ENCODE peak calls at places on chromosomes 6 and 20, in eight cellular contexts. O is spleen, M is ovary, J is adrenal gland, P is K562, T is HepG2, E is breast epithelium, K is GM12891. Q is an unnamed sample.

GRCh38 chr6:389622-390021 is 1.9 kb upstream of the IRF4 start:
- DNase-seq in J (no peak), M (no peak), E (no peak), K (no peak), O (no peak), T (no peak), P (no peak), Q (peak)

GRCh38 chr6:111683126-111683525 is 77.4 kb upstream of the TRAF3IP2 start:
- DNase-seq in E (no peak), K (no peak), J (no peak), O (no peak), M (no peak), P (no peak), T (no peak), Q (no peak)

GRCh38 chr6:74510878-74511277 is 695.0 kb downstream of the COL12A1 start:
- DNase-seq in M (no peak), E (no peak), T (no peak), K (no peak), J (no peak), P (no peak), O (no peak), Q (no peak)

GRCh38 chr6:88135578-88136114 is 30.5 kb downstream of the CNR1 start:
- DNase-seq in E (no peak), P (no peak), K (peak), T (no peak), O (no peak), J (no peak), M (no peak), Q (peak)

GRCh38 chr20:18647777-18648176 is 59.9 kb downstream of the DTD1 start:
- DNase-seq in P (no peak), O (no peak), M (no peak), J (no peak), K (no peak), E (no peak), T (no peak), Q (no peak)

GRCh38 chr6:22332726-22333125 is 35.9 kb upstream of the PRL start:
- DNase-seq in K (no peak), O (no peak), T (no peak), J (no peak), M (no peak), E (no peak), P (no peak), Q (no peak)

GRCh38 chr6:3326179-3326971 is 67.6 kb downstream of the PSMG4 start:
- DNase-seq in M (no peak), K (no peak), O (peak), E (no peak), P (no peak), J (no peak), T (no peak), Q (no peak)

GRCh38 chr6:29146154-29146553 is 24.6 kb upstream of the OR2J2 start:
- DNase-seq in T (peak), M (no peak), P (no peak), K (no peak), O (no peak), E (no peak), J (no peak), Q (no peak)

GRCh38 chr20:48076247-48076646 is 291.0 kb upstream of the SULF2 start:
- DNase-seq in E (no peak), T (no peak), M (no peak), O (no peak), P (no peak), K (no peak), J (no peak), Q (no peak)

GRCh38 chr6:158963020-158963808 is 36.8 kb downstream of the RSPH3 start:
- DNase-seq in P (no peak), M (no peak), K (no peak), E (no peak), T (no peak), J (no peak), O (no peak), Q (no peak)

GRCh38 chr20:47704746-47705496 is 80.4 kb downstream of the SULF2 start:
- DNase-seq in O (no peak), P (no peak), T (no peak), E (no peak), K (no peak), M (peak), J (no peak), Q (no peak)

GRCh38 chr6:124970243-124970642 is 8.0 kb downstream of the RNF217 start:
- DNase-seq in T (no peak), J (no peak), M (no peak), O (no peak), P (no peak), K (no peak), E (no peak), Q (no peak)

GRCh38 chr6:43790031-43790430 is 20.0 kb downstream of the VEGFA start:
- DNase-seq in E (no peak), J (no peak), K (no peak), O (no peak), M (no peak), T (no peak), P (no peak), Q (no peak)

GRCh38 chr20:11168026-11168425 is 494.2 kb upstream of the JAG1 start:
- DNase-seq in T (no peak), M (no peak), E (no peak), P (no peak), J (no peak), K (no peak), O (no peak), Q (no peak)

GRCh38 chr6:10485406-10485805 is 35.7 kb upstream of the GCNT2 start:
- DNase-seq in T (no peak), P (no peak), E (no peak), M (no peak), J (no peak), K (no peak), O (no peak), Q (no peak)

GRCh38 chr20:20366896-20367680 is 816 bp upstream of the INSM1 start:
- DNase-seq in T (no peak), P (no peak), M (no peak), K (no peak), J (no peak), O (no peak), E (no peak), Q (no peak)

GRCh38 chr6:96775727-96776400 is 61.4 kb downstream of the GPR63 start:
- DNase-seq in K (no peak), M (no peak), O (no peak), E (no peak), T (no peak), P (no peak), J (no peak), Q (no peak)

GRCh38 chr6:63963756-63964315 is 328.2 kb downstream of the PHF3 start:
- DNase-seq in P (no peak), J (no peak), E (no peak), O (no peak), T (no peak), K (no peak), M (no peak), Q (no peak)

GRCh38 chr6:111631930-111632460 is 26.3 kb upstream of the TRAF3IP2 start:
- DNase-seq in E (no peak), O (peak), J (no peak), K (no peak), P (no peak), M (no peak), T (no peak), Q (no peak)

GRCh38 chr6:46170357-46171289 is at the start of gene ENPP5:
- DNase-seq in O (peak), J (peak), E (peak), P (peak), T (no peak), K (peak), M (peak), Q (peak)

DNA sequence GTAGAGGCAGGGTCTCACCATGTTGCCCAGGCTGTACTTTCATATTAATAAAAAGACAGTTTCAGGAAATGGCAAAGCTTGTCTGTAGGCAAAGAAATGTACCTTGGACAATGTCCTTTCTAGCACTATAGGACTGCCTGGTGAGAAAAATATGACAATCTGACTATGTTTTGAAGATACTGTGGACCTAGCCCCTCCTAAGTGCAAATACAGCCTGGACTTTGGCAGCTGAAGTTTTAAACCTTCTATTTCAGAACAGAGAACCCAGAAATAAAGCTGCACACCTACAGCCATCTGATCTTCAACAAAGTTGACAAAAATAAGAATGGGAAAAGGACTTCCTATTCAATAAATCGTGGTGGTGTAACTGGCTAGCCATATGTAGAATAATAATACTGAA is 18.9 kb upstream of the IL17A start:
- DNase-seq in T (no peak), P (no peak), O (no peak), E (no peak), J (no peak), K (no peak), M (no peak), Q (no peak)
- TF ChIP-seq POLR2A in T (no peak), P (no peak), O (no peak), E (no peak), J (no peak), K (no peak), M (no peak), Q (no peak)

DNA sequence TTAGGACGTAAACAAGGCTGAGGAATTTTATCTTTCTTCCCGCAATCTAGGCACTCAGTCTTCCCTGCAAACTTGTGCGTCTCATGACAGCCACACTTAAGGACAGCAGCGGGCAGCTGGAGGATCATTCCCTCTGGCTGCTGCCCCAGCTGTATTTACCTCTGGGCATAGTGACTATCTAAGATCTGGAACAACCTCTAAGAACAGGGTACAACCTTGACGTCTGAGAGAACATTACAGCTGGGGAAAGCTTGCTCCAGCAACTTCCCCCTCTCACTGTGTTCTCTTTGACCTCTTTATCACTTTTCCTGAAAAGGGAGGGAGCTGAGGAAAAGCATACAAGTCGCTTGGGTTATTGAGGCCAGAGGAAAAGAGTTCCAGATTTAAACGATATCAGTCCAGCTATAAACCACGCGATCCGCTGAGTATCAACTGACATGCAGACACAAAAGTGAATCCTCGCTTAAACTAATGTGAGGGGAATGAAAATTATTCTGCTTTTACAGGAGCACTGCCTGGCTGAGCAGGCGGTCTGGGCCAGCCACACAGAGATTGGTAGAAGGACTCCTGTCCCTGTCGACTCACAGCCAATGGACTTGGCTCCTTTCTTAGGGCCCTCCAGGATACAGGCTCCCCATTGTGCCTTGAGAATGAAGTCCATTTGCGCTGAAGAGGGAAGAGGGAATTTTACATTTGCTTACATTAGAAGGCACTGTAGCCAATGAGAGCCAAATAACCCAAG is 153.3 kb downstream of the QRSL1 start:
- DNase-seq in E (no peak), P (no peak), M (no peak), K (no peak), O (no peak), T (no peak), J (no peak), Q (no peak)
- TF ChIP-seq POLR2A in E (no peak), P (no peak), M (no peak), K (no peak), O (no peak), T (no peak), J (no peak), Q (no peak)

GRCh38 chr6:170010665-170011232 is 259.3 kb downstream of the ERMARD start:
- DNase-seq in O (no peak), M (no peak), P (no peak), J (no peak), K (no peak), T (no peak), E (no peak), Q (no peak)

GRCh38 chr6:170006524-170007467 is 255.4 kb downstream of the ERMARD start:
- DNase-seq in M (no peak), P (no peak), J (no peak), K (no peak), O (peak), E (no peak), T (no peak), Q (no peak)

GRCh38 chr6:170007468-170008240 is 256.2 kb downstream of the ERMARD start:
- DNase-seq in T (no peak), P (no peak), J (no peak), E (no peak), O (no peak), K (no peak), M (no peak), Q (no peak)

GRCh38 chr6:170005680-170006470 is 254.5 kb downstream of the ERMARD start:
- DNase-seq in O (no peak), P (no peak), K (no peak), E (no peak), J (no peak), T (no peak), M (no peak), Q (no peak)

GRCh38 chr6:170008386-170008785 is 257.0 kb downstream of the ERMARD start:
- DNase-seq in P (no peak), E (no peak), M (no peak), O (no peak), K (no peak), J (no peak), T (no peak), Q (no peak)
- TF ChIP-seq POLR2A in P (no peak), E (no peak), M (no peak), O (no peak), K (no peak), J (no peak), T (no peak), Q (no peak)

GRCh38 chr20:2470051-2470431 is 548 bp downstream of the SNRPB start:
- DNase-seq in O (no peak), K (peak), M (no peak), T (peak), E (no peak), P (peak), J (peak), Q (peak)
- TF ChIP-seq POLR2A in O (no peak), K (no peak), M (no peak), T (no peak), E (no peak), P (no peak), J (no peak), Q (no peak)

GRCh38 chr20:13290724-13291123 is 69.7 kb downstream of the ISM1 start:
- DNase-seq in K (no peak), P (no peak), O (no peak), J (no peak), E (no peak), T (no peak), M (no peak), Q (no peak)
- TF ChIP-seq POLR2A in K (no peak), P (no peak), O (no peak), J (no peak), E (no peak), T (no peak), M (no peak), Q (no peak)

Q was measured in GM12878.